ENCODE peak calls at places on chromosomes 3 and 15, in seven cellular contexts. E is neuronal stem cell, S is H9, L is mesenchymal stem cell, M is mesendoderm, P is IMR-90, U is trophoblast cell. K is an unnamed sample.

GRCh38 chr15:80568298-80568697 is 126.8 kb upstream of the ABHD17C start:
- DNase-seq in E (no peak), S (no peak), L (peak), M (no peak), P (peak), U (peak), K (no peak)

GRCh38 chr3:161851941-161852566 is 355.4 kb downstream of the OTOL1 start:
- DNase-seq in E (peak), S (peak), L (peak), M (peak), P (peak), U (peak), K (peak)

GRCh38 chr15:72591361-72591760 is 63.1 kb upstream of the GOLGA6B start:
- DNase-seq in E (no peak), S (no peak), L (peak), M (no peak), P (peak), U (no peak), K (no peak)

GRCh38 chr3:189572249-189572648 is 58.9 kb upstream of the TP63 start:
- DNase-seq in E (no peak), S (no peak), L (no peak), M (no peak), P (no peak), U (peak), K (no peak)

GRCh38 chr15:66943456-66944095 is 121.8 kb upstream of the SMAD3 start:
- DNase-seq in E (no peak), S (no peak), L (no peak), M (no peak), P (no peak), U (peak), K (no peak)

GRCh38 chr15:73326157-73326556 is 42.6 kb downstream of the HCN4 start:
- DNase-seq in E (no peak), S (no peak), L (no peak), M (peak), P (no peak), U (no peak), K (no peak)

GRCh38 chr15:69881310-69881660 is 216.4 kb downstream of the TLE3 start:
- DNase-seq in E (no peak), S (no peak), L (no peak), M (no peak), P (no peak), U (no peak), K (no peak)

GRCh38 chr15:77039817-77040216 is 31.1 kb downstream of the TSPAN3 start:
- DNase-seq in E (no peak), S (no peak), L (no peak), M (no peak), P (no peak), U (no peak), K (no peak)

GRCh38 chr3:119700269-119700919 is 2.4 kb upstream of the CFAP91 start:
- DNase-seq in E (no peak), S (no peak), L (peak), M (no peak), P (peak), U (peak), K (no peak)

GRCh38 chr15:98953000-98953776 is 54.4 kb downstream of the PGPEP1L start:
- DNase-seq in E (no peak), S (no peak), L (no peak), M (peak), P (peak), U (no peak), K (no peak)

GRCh38 chr3:102124301-102125158 is 275.2 kb downstream of the NFKBIZ start:
- DNase-seq in E (no peak), S (no peak), L (peak), M (peak), P (peak), U (peak), K (no peak)

GRCh38 chr3:111910806-111911205 is 51.7 kb downstream of the PHLDB2 start:
- DNase-seq in E (no peak), S (no peak), L (peak), M (peak), P (peak), U (no peak), K (no peak)

GRCh38 chr3:70072180-70072579 is 72.6 kb downstream of the SAMMSON start:
- DNase-seq in E (no peak), S (no peak), L (no peak), M (no peak), P (no peak), U (no peak), K (no peak)

GRCh38 chr3:148606979-148607378 is 90.7 kb upstream of the AGTR1 start:
- DNase-seq in E (no peak), S (no peak), L (no peak), M (peak), P (peak), U (peak), K (no peak)

GRCh38 chr3:13281657-13282527 is 138.2 kb downstream of the NUP210 start:
- DNase-seq in E (no peak), S (peak), L (peak), M (peak), P (no peak), U (no peak), K (peak)

GRCh38 chr3:46184469-46184868 is 23.6 kb downstream of the CCR1 start:
- DNase-seq in E (no peak), S (no peak), L (peak), M (no peak), P (peak), U (no peak), K (no peak)

GRCh38 chr3:195897081-195897852 is 11.1 kb downstream of the TNK2 start:
- DNase-seq in E (no peak), S (no peak), L (peak), M (no peak), P (peak), U (peak), K (no peak)

GRCh38 chr3:151604941-151605340 is 128.8 kb upstream of the AADACL2 start:
- DNase-seq in E (no peak), S (no peak), L (no peak), M (no peak), P (no peak), U (no peak), K (no peak)

GRCh38 chr3:41652931-41653330 is 309.0 kb downstream of the ULK4 start:
- DNase-seq in E (no peak), S (no peak), L (no peak), M (peak), P (peak), U (peak), K (no peak)

GRCh38 chr3:18743761-18744160 is 318.6 kb upstream of the SATB1 start:
- DNase-seq in E (no peak), S (no peak), L (no peak), M (no peak), P (no peak), U (no peak), K (no peak)

GRCh38 chr3:73768594-73769308 is 144.0 kb upstream of the PDZRN3 start:
- DNase-seq in E (no peak), S (no peak), L (no peak), M (no peak), P (peak), U (no peak), K (no peak)

GRCh38 chr3:114839476-114839875 is 307.6 kb downstream of the ZBTB20 start:
- DNase-seq in E (no peak), S (no peak), L (no peak), M (peak), P (peak), U (no peak), K (no peak)

GRCh38 chr3:13838421-13838820 is 41.5 kb downstream of the WNT7A start:
- DNase-seq in E (no peak), S (no peak), L (no peak), M (no peak), P (no peak), U (no peak), K (no peak)

GRCh38 chr3:46350262-46350565 is 3.7 kb upstream of the CCR2 start:
- DNase-seq in E (no peak), S (no peak), L (no peak), M (no peak), P (no peak), U (no peak), K (no peak)

GRCh38 chr15:28978661-28979060 is 92.9 kb downstream of the APBA2 start:
- DNase-seq in E (no peak), S (no peak), L (no peak), M (no peak), P (no peak), U (no peak), K (no peak)

GRCh38 chr3:48595526-48596121 is 495 bp upstream of the COL7A1 start:
- DNase-seq in E (no peak), S (peak), L (peak), M (peak), P (peak), U (peak), K (peak)

GRCh38 chr15:69627548-69628158 is 175.0 kb downstream of the RPLP1 start:
- DNase-seq in E (no peak), S (no peak), L (no peak), M (no peak), P (no peak), U (peak), K (no peak)

GRCh38 chr3:132090921-132091320 is 56.1 kb upstream of the CPNE4 start:
- DNase-seq in E (no peak), S (no peak), L (no peak), M (no peak), P (peak), U (no peak), K (no peak)

GRCh38 chr3:131004603-131005002 is 22.0 kb downstream of the ASTE1 start:
- DNase-seq in E (no peak), S (no peak), L (no peak), M (no peak), P (no peak), U (no peak), K (no peak)

GRCh38 chr3:63960048-63960711 is 48.0 kb upstream of the SCAANT1 start:
- DNase-seq in E (no peak), S (no peak), L (peak), M (peak), P (peak), U (no peak), K (no peak)

GRCh38 chr15:64456634-64457108 is 3.7 kb upstream of the ZNF609 start:
- DNase-seq in E (no peak), S (no peak), L (peak), M (no peak), P (peak), U (no peak), K (no peak)
- H2BK5ac ChIP-seq in E (no peak), S (no peak), L (no peak), M (no peak), P (peak), U (no peak), K (no peak)

GRCh38 chr15:95119041-95119440 is 887.7 kb downstream of the MCTP2 start:
- DNase-seq in E (no peak), S (no peak), L (peak), M (no peak), P (peak), U (no peak), K (no peak)
- H2BK5ac ChIP-seq in E (no peak), S (no peak), L (no peak), M (no peak), P (no peak), U (no peak), K (no peak)

GRCh38 chr3:158404319-158404718 is 166.7 kb upstream of the MLF1 start:
- DNase-seq in E (no peak), S (no peak), L (no peak), M (no peak), P (no peak), U (no peak), K (no peak)

GRCh38 chr3:158407844-158408517 is 163.0 kb upstream of the MLF1 start:
- DNase-seq in E (no peak), S (no peak), L (no peak), M (no peak), P (no peak), U (no peak), K (no peak)

GRCh38 chr3:158402590-158402989 is 168.4 kb upstream of the MLF1 start:
- DNase-seq in E (no peak), S (no peak), L (no peak), M (no peak), P (no peak), U (no peak), K (no peak)

GRCh38 chr3:158405507-158405906 is 165.5 kb upstream of the MLF1 start:
- DNase-seq in E (no peak), S (no peak), L (no peak), M (no peak), P (no peak), U (no peak), K (no peak)

DNA sequence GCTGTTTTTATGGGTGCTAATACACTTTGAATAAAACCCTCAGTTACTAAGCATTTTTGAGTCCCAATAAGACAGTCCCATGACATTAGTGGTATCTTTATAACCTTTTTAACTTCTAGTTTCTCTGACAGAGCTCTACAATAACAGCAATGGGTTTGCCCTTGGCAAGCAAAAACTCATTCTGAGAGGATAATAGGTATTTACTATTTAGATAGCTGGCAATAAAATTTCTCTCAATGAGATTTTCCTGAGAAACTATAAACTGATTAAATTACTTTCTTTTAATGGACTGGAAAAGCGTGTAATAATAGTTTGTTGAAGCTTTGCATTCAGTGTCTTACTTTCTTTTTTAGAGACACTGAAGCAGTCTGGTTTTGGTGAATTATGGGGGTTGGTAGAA is 168.0 kb upstream of the MLF1 start:
- DNase-seq in E (no peak), S (no peak), L (no peak), M (no peak), P (no peak), U (no peak), K (no peak)
- H2BK5ac ChIP-seq in E (no peak), S (no peak), L (no peak), M (no peak), P (no peak), U (no peak), K (no peak)

DNA sequence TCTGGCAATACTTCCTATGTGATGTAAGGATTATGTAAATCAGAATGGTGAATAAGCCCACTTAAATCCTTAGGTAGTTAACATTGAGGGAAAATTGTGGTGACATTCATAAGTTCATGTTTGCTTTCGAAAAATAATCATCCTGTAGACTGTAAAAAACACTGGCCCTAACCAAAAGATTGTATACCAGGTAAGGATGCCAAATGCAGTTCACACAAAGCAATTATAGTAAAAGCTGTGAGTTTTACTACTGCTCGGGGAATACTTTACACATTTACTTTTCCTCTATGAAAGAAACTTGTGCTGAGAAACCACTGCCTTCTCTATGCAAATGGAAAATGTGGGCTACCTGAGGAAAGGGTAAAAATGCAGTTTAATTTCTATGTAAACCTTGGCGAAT is 452.7 kb upstream of the DPH6 start:
- DNase-seq in E (no peak), S (no peak), L (no peak), M (no peak), P (no peak), U (no peak), K (no peak)
- H2BK5ac ChIP-seq in E (no peak), S (no peak), L (no peak), M (no peak), P (no peak), U (no peak), K (no peak)

DNA sequence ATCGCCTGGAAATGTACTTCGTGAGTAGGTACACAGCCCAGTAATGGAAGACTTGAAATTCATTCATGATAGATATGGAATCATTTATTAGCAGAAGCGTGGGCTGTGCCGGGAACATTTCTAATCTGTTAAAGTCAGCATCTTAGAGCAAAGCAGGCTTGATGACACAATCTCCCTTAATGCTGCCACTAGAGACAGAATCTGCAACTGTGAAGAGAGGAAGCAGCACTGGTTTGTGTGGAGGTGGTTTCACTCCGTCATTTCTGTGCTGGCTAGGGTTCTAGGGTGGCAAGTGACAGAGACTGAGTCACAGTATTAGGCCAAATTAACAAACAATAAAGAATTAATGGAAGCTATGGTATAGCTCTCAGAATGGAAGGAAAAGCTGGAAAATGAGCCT is 225.1 kb upstream of the PROK2 start:
- DNase-seq in E (no peak), S (no peak), L (no peak), M (no peak), P (no peak), U (no peak), K (no peak)
- H2BK5ac ChIP-seq in E (no peak), S (no peak), L (no peak), M (no peak), P (no peak), U (no peak), K (no peak)

K was measured in H1.